ENCODE peak calls at places on chromosome 21, in four cellular contexts. O is H1, Z is stomach, I is aorta. M is an unnamed sample.

GRCh38 chr21:34651032-34651431 is 17.8 kb upstream of the CLIC6 start:
- DNase-seq in O (no peak), Z (no peak), I (no peak), M (no peak)

GRCh38 chr21:28937737-28938136 is 54.9 kb downstream of the LTN1 start:
- DNase-seq in O (no peak), Z (no peak), I (no peak), M (no peak)

GRCh38 chr21:35401476-35401875 is 352.4 kb upstream of the RUNX1 start:
- DNase-seq in O (no peak), Z (no peak), I (no peak), M (no peak)

GRCh38 chr21:42818328-42818749 is 61.0 kb downstream of the WDR4 start:
- DNase-seq in O (no peak), Z (peak; percentile 78), I (no peak), M (no peak)

GRCh38 chr21:37208741-37209225 is 58.4 kb downstream of the VPS26C start:
- DNase-seq in O (no peak), Z (no peak), I (no peak), M (no peak)

GRCh38 chr21:31901342-31901741 is 28.5 kb downstream of the HUNK start:
- DNase-seq in O (no peak), Z (no peak), I (no peak), M (no peak)

GRCh38 chr21:24290151-24290833 is 1317.0 kb downstream of the MRPL39 start:
- DNase-seq in O (no peak), Z (no peak), I (no peak), M (no peak)

GRCh38 chr21:17527240-17527639 is 14.4 kb downstream of the CXADR start:
- DNase-seq in O (no peak), Z (no peak), I (no peak), M (no peak)

GRCh38 chr21:32469628-32470027 is 57.1 kb downstream of the EVA1C start:
- DNase-seq in O (no peak), Z (no peak), I (peak; percentile 42), M (no peak)

GRCh38 chr21:43345746-43346409 is 81.1 kb downstream of the SIK1 start:
- DNase-seq in O (no peak), Z (no peak), I (no peak), M (no peak)

GRCh38 chr21:17527711-17528110 is 14.9 kb downstream of the CXADR start:
- DNase-seq in O (no peak), Z (no peak), I (no peak), M (no peak)

GRCh38 chr21:15617968-15618367 is 111.8 kb upstream of the USP25 start:
- DNase-seq in O (no peak), Z (no peak), I (no peak), M (no peak)

GRCh38 chr21:14841511-14842472 is 223.0 kb downstream of the NRIP1 start:
- DNase-seq in O (no peak), Z (no peak), I (no peak), M (peak; percentile 42)

GRCh38 chr21:28761709-28762356 is 230.8 kb downstream of the LTN1 start:
- DNase-seq in O (no peak), Z (no peak), I (no peak), M (no peak)

GRCh38 chr21:43318841-43319781 is 107.8 kb downstream of the SIK1 start:
- DNase-seq in O (no peak), Z (no peak), I (no peak), M (no peak)

GRCh38 chr21:15520811-15521643 is 208.8 kb upstream of the USP25 start:
- DNase-seq in O (no peak), Z (no peak), I (no peak), M (no peak)

GRCh38 chr21:15669247-15669646 is 60.5 kb upstream of the USP25 start:
- DNase-seq in O (no peak), Z (no peak), I (no peak), M (no peak)

GRCh38 chr21:42835211-42835610 is 44.1 kb downstream of the WDR4 start:
- DNase-seq in O (no peak), Z (peak; percentile 1), I (no peak), M (peak; percentile 7)

GRCh38 chr21:27827972-27828371 is 861.1 kb upstream of the ADAMTS5 start:
- DNase-seq in O (no peak), Z (no peak), I (no peak), M (no peak)

GRCh38 chr21:36487641-36488307 is 7.9 kb upstream of the CLDN14 start:
- DNase-seq in O (no peak), Z (peak; percentile 88), I (no peak), M (peak; percentile 75)

GRCh38 chr21:34881894-34882371 is 167.2 kb downstream of the RUNX1 start:
- DNase-seq in O (no peak), Z (no peak), I (no peak), M (no peak)

GRCh38 chr21:16535100-16535418 is 805.3 kb downstream of the USP25 start:
- DNase-seq in O (no peak), Z (peak; percentile 30), I (peak; percentile 84), M (no peak)

GRCh38 chr21:38086580-38086979 is 170.2 kb upstream of the KCNJ15 start:
- DNase-seq in O (no peak), Z (no peak), I (no peak), M (no peak)

GRCh38 chr21:30984897-30985296 is 53.4 kb downstream of the KRTAP19-8 start:
- DNase-seq in O (no peak), Z (no peak), I (no peak), M (no peak)

GRCh38 chr21:38306407-38306806 is 49.6 kb downstream of the KCNJ15 start:
- DNase-seq in O (no peak), Z (no peak), I (no peak), M (no peak)

GRCh38 chr21:24939288-24939687 is 668.0 kb downstream of the MRPL39 start:
- DNase-seq in O (no peak), Z (peak; percentile 43), I (no peak), M (no peak)

GRCh38 chr21:38220270-38220737 is 36.5 kb upstream of the KCNJ15 start:
- DNase-seq in O (no peak), Z (peak; percentile 44), I (no peak), M (no peak)

GRCh38 chr21:39597595-39598185 is 15.1 kb upstream of the B3GALT5 start:
- DNase-seq in O (no peak), Z (no peak), I (no peak), M (no peak)

GRCh38 chr21:36263797-36264196 is 56.2 kb upstream of the MORC3 start:
- DNase-seq in O (no peak), Z (no peak), I (no peak), M (no peak)

GRCh38 chr21:29080454-29080930 is 7.0 kb upstream of the CCT8 start:
- DNase-seq in O (no peak), Z (no peak), I (no peak), M (no peak)

GRCh38 chr21:45747802-45748445 is 104.4 kb downstream of the PCBP3 start:
- DNase-seq in O (no peak), Z (no peak), I (peak; percentile 68), M (no peak)
- H3K4me3 ChIP-seq in O (no peak overlapping the region), Z (no peak overlapping the region), I (no peak overlapping the region), M (no peak overlapping the region)

GRCh38 chr21:41727784-41728763 is 38.8 kb downstream of the RIPK4 start:
- DNase-seq in O (no peak), Z (no peak), I (peak; percentile 43), M (no peak)
- H3K27ac ChIP-seq in O (no peak overlapping the region), Z (no peak overlapping the region), I (no peak overlapping the region), M (peak overlapping the region; percentile 93)

DNA sequence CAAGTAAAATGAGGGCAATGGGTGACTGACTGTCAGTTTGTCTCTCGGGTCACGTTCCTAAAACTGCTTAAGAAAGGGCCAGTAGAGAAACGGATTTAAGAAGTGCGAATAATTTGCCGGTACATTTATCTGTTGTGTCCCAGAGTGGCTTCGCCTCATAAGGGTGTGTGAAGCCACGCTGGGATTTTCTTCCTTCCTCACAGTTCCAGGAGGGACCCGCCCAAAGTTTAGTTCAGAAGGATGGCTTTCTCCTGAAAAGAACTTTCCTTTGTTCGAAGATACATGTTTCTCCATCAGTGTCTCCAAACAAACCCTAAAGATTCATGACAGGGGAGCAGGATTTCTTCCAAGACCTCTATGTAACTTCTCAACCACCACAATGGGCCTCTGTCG is 49.8 kb downstream of the ADAMTS1 start:
- DNase-seq in O (no peak), Z (no peak), I (no peak), M (no peak)
- H3K4me3 ChIP-seq in O (no peak overlapping the region), Z (no peak overlapping the region), I (no peak overlapping the region), M (no peak overlapping the region)

GRCh38 chr21:45333583-45334121 is 46.0 kb upstream of the POFUT2 start:
- DNase-seq in O (no peak), Z (no peak), I (peak; percentile 61), M (peak; percentile 65)
- H3K27ac ChIP-seq in O (no peak overlapping the region), Z (no peak overlapping the region), I (no peak overlapping the region), M (peak overlapping the region; percentile 5)

GRCh38 chr21:26072891-26073615 is 97.5 kb downstream of the APP start:
- DNase-seq in O (no peak), Z (no peak), I (no peak), M (no peak)

GRCh38 chr21:26068776-26069175 is 101.8 kb downstream of the APP start:
- DNase-seq in O (no peak), Z (no peak), I (no peak), M (no peak)

GRCh38 chr21:26070121-26070520 is 100.4 kb downstream of the APP start:
- DNase-seq in O (no peak), Z (no peak), I (no peak), M (no peak)

GRCh38 chr21:26067836-26068401 is 102.7 kb downstream of the APP start:
- DNase-seq in O (no peak), Z (no peak), I (no peak), M (no peak)

GRCh38 chr21:26070822-26071425 is 99.6 kb downstream of the APP start:
- DNase-seq in O (no peak), Z (no peak), I (no peak), M (no peak)
- H3K4me3 ChIP-seq in O (no peak overlapping the region), Z (no peak overlapping the region), I (no peak overlapping the region), M (no peak overlapping the region)

M was measured in RWPE2.